ENCODE peak calls at places on chromosomes 11 and 22, in ten cellular contexts. One of them, this sample, is unnamed.

GRCh38 chr11:129951883-129952262 is 50.8 kb downstream of the PRDM10 start:
- DNase-seq in HL-60: no peak
- DNase-seq in SK-N-SH: no peak
- DNase-seq in endothelial cell of umbilical vein: no peak
- DNase-seq in K562: no peak
- DNase-seq in suprapubic skin: no peak
- DNase-seq in GM23338: no peak
- DNase-seq in prostate gland: no peak
- DNase-seq in stomach: no peak
- DNase-seq in transverse colon: no peak
- DNase-seq in this sample: no peak

GRCh38 chr11:616320-617220 is 820 bp upstream of the IRF7 start:
- DNase-seq in K562: no peak
- DNase-seq in transverse colon: no peak
- DNase-seq in stomach: no peak
- DNase-seq in GM23338: no peak
- DNase-seq in prostate gland: no peak
- DNase-seq in HL-60: no peak
- DNase-seq in SK-N-SH: no peak
- DNase-seq in suprapubic skin: peak
- DNase-seq in endothelial cell of umbilical vein: no peak
- DNase-seq in this sample: peak

GRCh38 chr11:33160147-33160546 is 1.1 kb downstream of the CSTF3 start:
- DNase-seq in GM23338: peak
- DNase-seq in K562: no peak
- DNase-seq in transverse colon: no peak
- DNase-seq in stomach: no peak
- DNase-seq in HL-60: no peak
- DNase-seq in suprapubic skin: no peak
- DNase-seq in endothelial cell of umbilical vein: peak
- DNase-seq in prostate gland: no peak
- DNase-seq in SK-N-SH: peak
- DNase-seq in this sample: no peak

GRCh38 chr11:102806296-102806695 is 8.3 kb upstream of the MMP1 start:
- DNase-seq in K562: no peak
- DNase-seq in prostate gland: no peak
- DNase-seq in SK-N-SH: no peak
- DNase-seq in stomach: no peak
- DNase-seq in HL-60: no peak
- DNase-seq in suprapubic skin: no peak
- DNase-seq in GM23338: peak
- DNase-seq in endothelial cell of umbilical vein: no peak
- DNase-seq in transverse colon: no peak
- DNase-seq in this sample: no peak

GRCh38 chr11:130165601-130166456 is 6.2 kb downstream of the ST14 start:
- DNase-seq in GM23338: no peak
- DNase-seq in K562: no peak
- DNase-seq in transverse colon: peak
- DNase-seq in stomach: no peak
- DNase-seq in HL-60: peak
- DNase-seq in suprapubic skin: no peak
- DNase-seq in prostate gland: no peak
- DNase-seq in endothelial cell of umbilical vein: no peak
- DNase-seq in SK-N-SH: no peak
- DNase-seq in this sample: no peak

GRCh38 chr11:119352857-119353260 is 6.4 kb upstream of the MFRP start:
- DNase-seq in GM23338: peak
- DNase-seq in prostate gland: no peak
- DNase-seq in SK-N-SH: peak
- DNase-seq in K562: no peak
- DNase-seq in stomach: peak
- DNase-seq in HL-60: no peak
- DNase-seq in endothelial cell of umbilical vein: peak
- DNase-seq in transverse colon: no peak
- DNase-seq in suprapubic skin: peak
- DNase-seq in this sample: peak

GRCh38 chr11:58493676-58494075 is 14.2 kb downstream of the OR5B21 start:
- DNase-seq in GM23338: no peak
- DNase-seq in endothelial cell of umbilical vein: no peak
- DNase-seq in SK-N-SH: no peak
- DNase-seq in HL-60: no peak
- DNase-seq in prostate gland: no peak
- DNase-seq in stomach: no peak
- DNase-seq in transverse colon: no peak
- DNase-seq in K562: no peak
- DNase-seq in suprapubic skin: no peak
- DNase-seq in this sample: no peak

GRCh38 chr22:39241632-39242388 is 3.0 kb downstream of the PDGFB start:
- DNase-seq in suprapubic skin: no peak
- DNase-seq in GM23338: no peak
- DNase-seq in K562: no peak
- DNase-seq in prostate gland: no peak
- DNase-seq in endothelial cell of umbilical vein: no peak
- DNase-seq in stomach: no peak
- DNase-seq in HL-60: no peak
- DNase-seq in SK-N-SH: no peak
- DNase-seq in transverse colon: no peak
- DNase-seq in this sample: no peak

GRCh38 chr22:32310777-32311176 is 46.9 kb upstream of the RFPL3 start:
- DNase-seq in prostate gland: no peak
- DNase-seq in stomach: peak
- DNase-seq in SK-N-SH: no peak
- DNase-seq in K562: no peak
- DNase-seq in GM23338: no peak
- DNase-seq in transverse colon: no peak
- DNase-seq in endothelial cell of umbilical vein: no peak
- DNase-seq in HL-60: no peak
- DNase-seq in suprapubic skin: no peak
- DNase-seq in this sample: no peak
- H3K27ac ChIP-seq in prostate gland: no peak
- H3K27ac ChIP-seq in stomach: no peak
- H3K27ac ChIP-seq in SK-N-SH: no peak
- H3K27ac ChIP-seq in K562: no peak
- H3K27ac ChIP-seq in GM23338: no peak
- H3K27ac ChIP-seq in transverse colon: no peak
- H3K27ac ChIP-seq in endothelial cell of umbilical vein: no peak
- H3K27ac ChIP-seq in HL-60: no peak
- H3K27ac ChIP-seq in suprapubic skin: no peak
- H3K27ac ChIP-seq in this sample: no peak

GRCh38 chr11:22659783-22660182 is 6.6 kb upstream of the GAS2 start:
- DNase-seq in HL-60: no peak
- DNase-seq in endothelial cell of umbilical vein: no peak
- DNase-seq in prostate gland: no peak
- DNase-seq in K562: no peak
- DNase-seq in stomach: no peak
- DNase-seq in transverse colon: no peak
- DNase-seq in suprapubic skin: no peak
- DNase-seq in SK-N-SH: no peak
- DNase-seq in GM23338: no peak
- DNase-seq in this sample: no peak

GRCh38 chr11:22657101-22657694 is 9.2 kb upstream of the GAS2 start:
- DNase-seq in HL-60: no peak
- DNase-seq in GM23338: peak
- DNase-seq in stomach: no peak
- DNase-seq in endothelial cell of umbilical vein: no peak
- DNase-seq in K562: no peak
- DNase-seq in suprapubic skin: no peak
- DNase-seq in SK-N-SH: no peak
- DNase-seq in transverse colon: no peak
- DNase-seq in prostate gland: no peak
- DNase-seq in this sample: no peak

DNA sequence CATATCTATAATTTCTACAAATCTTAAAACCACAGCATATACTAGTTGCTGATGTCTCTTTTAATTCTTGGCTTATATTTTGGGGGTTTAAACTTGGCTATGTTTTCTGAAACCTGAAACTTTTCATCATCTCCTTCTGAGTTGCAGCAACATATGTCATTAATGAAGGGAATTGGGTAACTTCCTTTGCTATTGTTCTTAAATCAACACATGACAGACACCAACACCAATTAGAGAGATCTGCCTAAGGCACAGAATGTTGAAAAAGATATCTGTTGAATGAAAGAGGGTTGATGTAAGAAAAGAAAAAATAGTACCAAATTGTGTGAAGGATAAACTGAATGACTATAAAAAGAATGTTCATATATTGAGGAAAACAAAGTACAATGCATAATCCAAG is 10.3 kb upstream of the GAS2 start:
- DNase-seq in prostate gland: no peak
- DNase-seq in SK-N-SH: no peak
- DNase-seq in GM23338: no peak
- DNase-seq in K562: no peak
- DNase-seq in HL-60: no peak
- DNase-seq in stomach: no peak
- DNase-seq in endothelial cell of umbilical vein: peak
- DNase-seq in suprapubic skin: no peak
- DNase-seq in transverse colon: no peak
- DNase-seq in this sample: no peak
- TF ChIP-seq POLR2AphosphoS5 in prostate gland: no peak
- TF ChIP-seq POLR2AphosphoS5 in SK-N-SH: no peak
- TF ChIP-seq POLR2AphosphoS5 in GM23338: no peak
- TF ChIP-seq POLR2AphosphoS5 in K562: no peak
- TF ChIP-seq POLR2AphosphoS5 in HL-60: no peak
- TF ChIP-seq POLR2AphosphoS5 in stomach: no peak
- TF ChIP-seq POLR2AphosphoS5 in endothelial cell of umbilical vein: no peak
- TF ChIP-seq POLR2AphosphoS5 in suprapubic skin: no peak
- TF ChIP-seq POLR2AphosphoS5 in transverse colon: no peak
- TF ChIP-seq POLR2AphosphoS5 in this sample: no peak

DNA sequence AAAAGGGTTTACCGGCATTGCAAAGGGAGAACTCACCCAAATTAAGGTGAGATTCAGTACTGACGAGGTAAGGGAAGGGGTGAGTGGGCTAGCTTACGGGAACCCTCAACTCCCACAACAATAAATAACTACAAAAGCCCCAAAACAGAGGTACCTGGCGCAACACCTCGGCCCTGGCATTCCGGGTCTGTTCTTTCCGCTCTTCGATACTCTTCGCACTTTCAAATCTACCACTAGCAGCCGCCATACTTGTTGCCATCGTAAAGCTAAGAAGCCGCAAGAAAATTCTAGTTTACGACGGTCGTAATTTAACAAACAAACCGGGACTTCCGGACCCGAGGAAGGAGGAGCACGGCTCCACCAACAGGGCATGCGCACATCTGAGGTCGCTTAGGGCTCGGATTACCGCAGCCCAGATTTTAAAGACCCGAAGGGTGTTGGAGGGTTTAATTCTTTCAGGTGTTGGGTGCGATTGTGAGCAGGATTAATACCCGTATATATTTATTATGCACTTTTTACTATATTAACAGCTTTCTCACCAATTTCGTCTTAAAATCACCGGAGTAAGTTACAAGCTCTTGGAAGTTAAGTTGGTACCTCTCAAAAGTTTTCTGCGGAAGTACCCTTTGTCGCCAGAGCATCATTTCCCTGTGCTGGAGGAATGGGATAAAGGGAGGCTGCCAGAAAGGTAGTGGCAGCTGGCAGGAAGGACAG is at the start of gene CWF19L2:
- DNase-seq in GM23338: peak
- DNase-seq in SK-N-SH: peak
- DNase-seq in suprapubic skin: peak
- DNase-seq in K562: peak
- DNase-seq in HL-60: peak
- DNase-seq in endothelial cell of umbilical vein: peak
- DNase-seq in transverse colon: peak
- DNase-seq in prostate gland: peak
- DNase-seq in stomach: peak
- DNase-seq in this sample: peak
- TF ChIP-seq CTCF in GM23338: no peak
- TF ChIP-seq CTCF in SK-N-SH: no peak
- TF ChIP-seq CTCF in suprapubic skin: no peak
- TF ChIP-seq CTCF in K562: no peak
- TF ChIP-seq CTCF in HL-60: no peak
- TF ChIP-seq CTCF in endothelial cell of umbilical vein: no peak
- TF ChIP-seq CTCF in transverse colon: no peak
- TF ChIP-seq CTCF in prostate gland: no peak
- TF ChIP-seq CTCF in stomach: no peak
- TF ChIP-seq CTCF in this sample: peak

GRCh38 chr22:46033256-46034200 is 56.6 kb upstream of the WNT7B start:
- DNase-seq in endothelial cell of umbilical vein: peak
- DNase-seq in K562: no peak
- DNase-seq in stomach: no peak
- DNase-seq in suprapubic skin: peak
- DNase-seq in SK-N-SH: no peak
- DNase-seq in transverse colon: no peak
- DNase-seq in prostate gland: no peak
- DNase-seq in HL-60: no peak
- DNase-seq in GM23338: no peak
- DNase-seq in this sample: peak

GRCh38 chr22:46031561-46031960 is 54.6 kb upstream of the WNT7B start:
- DNase-seq in endothelial cell of umbilical vein: no peak
- DNase-seq in K562: no peak
- DNase-seq in HL-60: no peak
- DNase-seq in prostate gland: no peak
- DNase-seq in SK-N-SH: no peak
- DNase-seq in stomach: no peak
- DNase-seq in transverse colon: no peak
- DNase-seq in suprapubic skin: no peak
- DNase-seq in GM23338: peak
- DNase-seq in this sample: no peak

GRCh38 chr22:46031066-46031465 is 54.1 kb upstream of the WNT7B start:
- DNase-seq in stomach: no peak
- DNase-seq in endothelial cell of umbilical vein: no peak
- DNase-seq in HL-60: no peak
- DNase-seq in transverse colon: no peak
- DNase-seq in GM23338: no peak
- DNase-seq in SK-N-SH: no peak
- DNase-seq in K562: no peak
- DNase-seq in prostate gland: no peak
- DNase-seq in suprapubic skin: peak
- DNase-seq in this sample: peak

GRCh38 chr22:46030241-46030880 is 53.4 kb upstream of the WNT7B start:
- DNase-seq in prostate gland: no peak
- DNase-seq in HL-60: no peak
- DNase-seq in endothelial cell of umbilical vein: no peak
- DNase-seq in K562: no peak
- DNase-seq in transverse colon: no peak
- DNase-seq in SK-N-SH: no peak
- DNase-seq in GM23338: no peak
- DNase-seq in suprapubic skin: peak
- DNase-seq in stomach: no peak
- DNase-seq in this sample: peak

DNA sequence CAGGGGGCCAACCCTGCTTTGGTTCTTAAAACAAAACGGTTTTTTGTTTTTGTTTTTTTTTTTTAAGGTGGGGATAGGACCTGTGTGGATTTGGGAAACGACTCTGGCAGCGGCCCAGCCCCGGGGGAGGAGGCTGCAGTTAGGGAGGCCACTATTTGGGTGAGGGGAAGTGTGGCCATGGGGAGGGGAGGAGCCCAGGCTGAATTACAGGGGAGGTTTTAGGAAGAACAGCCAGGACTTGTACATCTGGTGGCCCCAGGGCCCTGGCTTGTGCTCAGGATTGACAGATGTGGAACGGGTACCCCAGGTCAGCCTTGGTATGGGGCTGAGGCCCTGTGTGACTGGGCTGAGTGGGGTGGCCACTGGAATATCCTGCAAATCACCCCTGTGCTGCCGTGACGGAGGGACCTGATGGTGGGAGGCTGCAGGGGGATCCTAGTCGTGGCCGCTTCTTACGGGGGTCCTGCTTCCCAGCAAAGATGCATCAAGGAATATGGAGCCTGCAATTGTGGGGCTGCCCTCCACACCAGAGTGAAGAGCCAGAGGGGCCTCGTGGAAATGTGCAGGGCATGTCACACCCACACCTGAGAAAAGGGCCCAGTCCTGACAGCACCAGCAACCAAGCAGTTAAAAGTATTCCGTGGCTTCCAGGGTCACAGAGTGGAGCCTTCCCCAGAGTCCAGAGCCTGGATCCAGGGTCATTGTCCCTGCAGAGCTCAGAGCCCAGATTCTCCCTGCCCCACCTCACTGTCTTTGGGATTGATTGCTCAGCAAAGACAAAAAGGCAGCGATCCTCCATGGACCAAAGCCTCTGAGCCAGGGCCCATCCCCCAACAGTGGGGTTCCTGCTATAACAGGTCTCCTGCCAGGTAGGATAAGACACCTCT is 55.2 kb upstream of the WNT7B start:
- DNase-seq in SK-N-SH: peak
- DNase-seq in transverse colon: no peak
- DNase-seq in prostate gland: no peak
- DNase-seq in stomach: no peak
- DNase-seq in K562: no peak
- DNase-seq in GM23338: no peak
- DNase-seq in HL-60: no peak
- DNase-seq in suprapubic skin: peak
- DNase-seq in endothelial cell of umbilical vein: no peak
- DNase-seq in this sample: peak
- H3K27ac ChIP-seq in SK-N-SH: no peak
- H3K27ac ChIP-seq in transverse colon: no peak
- H3K27ac ChIP-seq in prostate gland: no peak
- H3K27ac ChIP-seq in stomach: no peak
- H3K27ac ChIP-seq in K562: no peak
- H3K27ac ChIP-seq in GM23338: peak
- H3K27ac ChIP-seq in HL-60: peak
- H3K27ac ChIP-seq in suprapubic skin: peak
- H3K27ac ChIP-seq in endothelial cell of umbilical vein: no peak
- H3K27ac ChIP-seq in this sample: no peak

This sample was measured in spleen.